ENCODE peak calls at places on chromosomes 12 and 14, in five cellular contexts. V is NCI-H1105 treated with DMSO at 0.1 percent for 48 hours; L is OCI-LY7; G is stimulated activated naive CD8-positive, alpha-beta T cell treated with anti-CD3 and anti-CD28 coated beads, Interleukin-15, Interleukin-2, amounts not matched to agents 100 U/mL and 50 U/mL, for 24 hours; K is stimulated activated CD8-positive, alpha-beta memory T cell treated with anti-CD3 and anti-CD28 coated beads, Interleukin-15, amount 100 ng/mL, for 4 hours. T is an unnamed sample.

GRCh38 chr14:69996197-69996596 is 117.0 kb downstream of the SMOC1 start:
- DNase-seq in G (no peak), L (no peak), K (no peak), V (no peak), T (no peak)

GRCh38 chr12:6735448-6736191 is 11.8 kb downstream of the COPS7A start:
- DNase-seq in K (no peak), V (peak), L (peak), G (peak), T (peak)

GRCh38 chr12:131171029-131171428 is 217.3 kb downstream of the ADGRD1 start:
- DNase-seq in G (no peak), K (no peak), V (no peak), L (no peak), T (no peak)

GRCh38 chr14:79011091-79011919 is 841.1 kb downstream of the NRXN3 start:
- DNase-seq in K (no peak), V (peak), L (peak), G (peak), T (peak)

GRCh38 chr14:92409069-92409468 is 86.1 kb downstream of the SLC24A4 start:
- DNase-seq in V (no peak), K (no peak), G (no peak), L (no peak), T (no peak)

GRCh38 chr12:28780096-28780495 is 369.0 kb upstream of the FAR2 start:
- DNase-seq in G (no peak), V (no peak), K (no peak), L (no peak), T (no peak)

GRCh38 chr14:95233702-95234241 is 76.4 kb upstream of the DICER1 start:
- DNase-seq in G (no peak), L (peak), K (no peak), V (no peak), T (peak)

GRCh38 chr14:34714320-34715107 is at the start of gene CFL2:
- DNase-seq in G (peak), L (peak), V (peak), K (peak), T (peak)

GRCh38 chr12:54374555-54375257 is 9.8 kb downstream of the ZNF385A start:
- DNase-seq in G (no peak), K (no peak), V (peak), L (no peak), T (peak)

GRCh38 chr12:52230364-52231281 is 2.4 kb upstream of the KRT7 start:
- DNase-seq in G (no peak), V (no peak), L (no peak), K (no peak), T (no peak)

GRCh38 chr12:115079760-115080159 is 395.8 kb upstream of the TBX3 start:
- DNase-seq in V (no peak), G (no peak), L (no peak), K (no peak), T (no peak)